ENCODE peak calls at places on chromosomes 11 and 22, in eight cellular contexts. R is H1, X is nephron progenitor cell, N is endothelial cell, P is WTC11, M is fibroblast of the aortic adventitia, H is right lobe of liver, O is GM13976. A is an unnamed sample.
A peak's percentile ranks its signal among the peaks of the same experiment; 100 is the strongest.

GRCh38 chr11:99952816-99953215 is 734.3 kb upstream of the ARHGAP42 start:
- DNase-seq in M (no peak), X (no peak), O (no peak), R (no peak), P (no peak), N (no peak), H (no peak), A (no peak)

GRCh38 chr22:36149464-36149863 is 11.1 kb downstream of the APOL3 start:
- DNase-seq in X (no peak), H (no peak), O (no peak), P (no peak), R (no peak), M (peak; percentile 70), N (no peak), A (no peak)

GRCh38 chr11:103699216-103699615 is 337.2 kb upstream of the DDI1 start:
- DNase-seq in R (no peak), M (peak; percentile 67), O (no peak), N (no peak), P (no peak), H (no peak), X (no peak), A (no peak)

GRCh38 chr22:38345782-38346181 is 28.5 kb upstream of the CSNK1E start:
- DNase-seq in N (no peak), X (no peak), O (no peak), P (peak; percentile 5), R (no peak), M (no peak), H (no peak), A (no peak)

GRCh38 chr22:50157976-50158375 is 12.6 kb upstream of the PANX2 start:
- DNase-seq in R (no peak), H (no peak), P (no peak), N (no peak), M (no peak), O (no peak), X (no peak), A (no peak)

GRCh38 chr11:45921561-45922424 is 663 bp upstream of the LARGE2 start:
- DNase-seq in O (no peak), N (no peak), X (peak; percentile 68), R (peak; percentile 84), H (peak; percentile 20), P (peak; percentile 96), M (no peak), A (no peak)

GRCh38 chr11:77198440-77198849 is 70.4 kb downstream of the MYO7A start:
- DNase-seq in O (no peak), P (peak; percentile 82), N (peak; percentile 44), H (peak; percentile 6), M (no peak), X (peak; percentile 47), R (peak; percentile 44), A (no peak)

GRCh38 chr22:30460147-30460546 is 11.7 kb downstream of the SEC14L3 start:
- DNase-seq in O (no peak), H (peak; percentile 71), N (no peak), X (no peak), R (no peak), P (no peak), M (no peak), A (no peak)

GRCh38 chr22:38900677-38901076 is 28.7 kb upstream of the CBX6 start:
- DNase-seq in O (no peak), H (no peak), R (no peak), X (no peak), M (no peak), P (no peak), N (no peak), A (no peak)

GRCh38 chr11:17208257-17208999 is 642 bp upstream of the PIK3C2A start:
- DNase-seq in O (peak; percentile 71), H (no peak), N (peak; percentile 63), P (peak; percentile 63), R (peak; percentile 33), M (peak; percentile 72), X (no peak), A (peak; percentile 64)

GRCh38 chr11:133809525-133810178 is 35.7 kb downstream of the SPATA19 start:
- DNase-seq in P (no peak), M (no peak), R (no peak), N (no peak), H (no peak), X (no peak), O (no peak), A (no peak)

GRCh38 chr22:17191163-17191562 is 28.1 kb downstream of the ADA2 start:
- DNase-seq in P (no peak), O (no peak), R (no peak), N (no peak), H (no peak), M (peak; percentile 29), X (no peak), A (peak; percentile 69)

GRCh38 chr22:17192186-17192585 is 27.0 kb downstream of the ADA2 start:
- DNase-seq in H (no peak), M (no peak), P (no peak), N (no peak), X (no peak), O (no peak), R (no peak), A (no peak)

GRCh38 chr22:17194213-17194612 is 25.0 kb downstream of the ADA2 start:
- DNase-seq in M (no peak), X (peak; percentile 19), R (no peak), N (no peak), P (no peak), O (no peak), H (no peak), A (no peak)

GRCh38 chr22:17190702-17191101 is 28.5 kb downstream of the ADA2 start:
- DNase-seq in M (no peak), O (no peak), X (no peak), H (no peak), R (no peak), N (no peak), P (no peak), A (no peak)
- TF ChIP-seq CTCF in M (no peak), O (no peak), X (no peak), H (no peak), R (no peak), N (no peak), P (no peak), A (no peak)

DNA sequence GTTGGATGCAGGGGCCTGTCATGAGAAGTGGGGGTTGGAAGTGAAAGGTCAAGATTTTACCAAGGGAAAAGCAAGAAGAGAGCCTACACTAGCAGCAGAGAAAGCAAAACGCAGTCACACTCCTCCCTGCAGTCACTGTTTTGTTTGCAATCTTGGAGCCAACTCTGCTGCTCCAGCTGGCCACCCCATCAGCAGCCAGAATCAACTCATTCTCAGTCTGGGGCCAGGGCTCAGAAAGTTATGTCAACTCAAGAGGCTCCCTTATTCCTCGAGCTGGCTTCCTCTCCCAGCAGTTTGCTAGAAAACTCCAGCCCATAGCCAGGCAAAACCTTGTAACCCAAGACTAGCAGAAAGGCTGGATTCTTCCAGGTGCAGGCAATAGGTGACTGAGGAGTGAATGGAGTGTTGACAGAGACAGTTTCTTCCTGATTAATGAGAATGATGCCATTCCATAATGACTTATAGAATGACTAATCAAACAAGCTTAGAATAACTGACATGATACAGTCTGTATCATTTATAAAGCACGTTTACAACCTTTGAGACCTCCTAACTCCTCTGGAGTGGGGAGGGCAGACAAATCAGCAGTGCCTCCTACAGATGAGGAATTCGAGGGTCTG is 53.4 kb downstream of the P4HA3 start:
- DNase-seq in N (no peak), P (no peak), M (peak; percentile 90), H (no peak), R (no peak), X (no peak), O (no peak), A (peak; percentile 7)
- TF ChIP-seq CTCF in N (no peak), P (no peak), M (no peak), H (no peak), R (no peak), X (no peak), O (no peak), A (no peak)

GRCh38 chr11:94740975-94741707 is 27.0 kb upstream of the AMOTL1 start:
- DNase-seq in P (peak; percentile 27), M (peak; percentile 63), N (peak; percentile 15), H (peak; percentile 28), O (peak; percentile 47), R (no peak), X (peak; percentile 40), A (peak; percentile 49)
- TF ChIP-seq CTCF in P (peak; percentile 33), M (peak; percentile 74), N (peak; percentile 46), H (peak; percentile 46), O (no peak), R (peak; percentile 38), X (peak; percentile 43), A (peak; percentile 75)

GRCh38 chr11:22472306-22472705 is 134.1 kb downstream of the SLC17A6 start:
- DNase-seq in M (no peak), R (no peak), N (peak; percentile 8), H (no peak), X (no peak), P (peak; percentile 15), O (no peak), A (no peak)
- TF ChIP-seq CTCF in M (no peak), R (peak; percentile 36), N (no peak), H (no peak), X (no peak), P (no peak), O (no peak), A (no peak)

DNA sequence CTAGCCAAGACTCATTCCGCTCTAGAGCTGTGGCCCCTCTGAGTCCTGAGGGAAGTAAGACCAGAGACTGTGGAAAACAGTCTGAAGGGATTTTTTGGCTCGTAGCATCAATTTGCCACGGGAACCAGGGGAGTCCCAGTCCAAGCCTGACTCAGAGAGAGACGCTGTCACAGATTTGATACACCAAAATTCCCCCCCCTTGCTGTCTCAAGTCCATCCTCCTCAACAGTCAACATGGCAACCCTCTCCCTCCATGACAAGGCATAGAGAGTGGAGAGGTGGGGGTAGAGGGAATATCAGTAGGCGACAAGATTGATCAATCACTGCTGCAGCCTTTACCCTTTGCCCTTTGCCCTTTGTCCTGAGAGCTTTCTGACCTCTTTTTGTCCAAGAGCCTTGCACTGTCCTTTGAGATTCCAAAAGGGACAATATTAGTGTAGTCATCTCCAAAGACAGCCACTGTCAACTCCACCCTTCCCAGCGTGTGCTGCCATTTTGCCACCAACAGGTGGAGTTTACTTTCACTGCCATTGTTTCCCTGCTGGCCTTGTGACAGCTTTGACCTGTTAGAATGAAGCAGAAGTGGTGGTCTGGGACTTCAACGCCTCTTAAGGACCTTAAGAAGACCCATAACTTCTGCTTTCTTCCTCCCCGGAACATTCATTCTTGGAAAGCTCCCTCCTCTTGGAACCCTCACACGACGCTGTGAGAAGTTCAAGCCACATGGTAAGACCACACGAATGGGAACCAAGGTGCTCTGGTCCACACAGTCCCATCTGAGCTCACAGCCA is 7.3 kb downstream of the SLC15A3 start:
- DNase-seq in N (no peak), R (no peak), H (no peak), O (peak; percentile 45), X (no peak), P (no peak), M (no peak), A (no peak)
- TF ChIP-seq CTCF in N (peak; percentile 50), R (peak; percentile 41), H (no peak), O (peak; percentile 28), X (peak; percentile 26), P (peak; percentile 14), M (peak; percentile 36), A (peak; percentile 54)

GRCh38 chr11:124902616-124903015 is 5.0 kb upstream of the ROBO4 start:
- DNase-seq in H (no peak), O (no peak), P (no peak), N (no peak), X (no peak), M (no peak), R (no peak), A (no peak)
- TF ChIP-seq CTCF in H (no peak), O (no peak), P (no peak), N (no peak), X (no peak), M (no peak), R (no peak), A (no peak)